ENCODE peak calls at places on chromosomes 2 and 18, in nine cellular contexts. One of them, this sample, is unnamed.
A peak's percentile ranks its signal among the peaks of the same experiment; 100 is the strongest.

GRCh38 chr2:12504443-12504842 is 212.3 kb upstream of the TRIB2 start:
- DNase-seq in tibial artery: no peak
- DNase-seq in OCI-LY7: no peak
- DNase-seq in CD4-positive, CD25-positive, alpha-beta regulatory T cell: peak; percentile 32
- DNase-seq in psoas muscle: no peak
- DNase-seq in keratinocyte: no peak
- DNase-seq in HCT116: no peak
- DNase-seq in lung: no peak
- DNase-seq in MM.1S: peak; percentile 11
- DNase-seq in this sample: no peak

GRCh38 chr2:177939211-177939610 is 133.4 kb downstream of the PDE11A start:
- DNase-seq in CD4-positive, CD25-positive, alpha-beta regulatory T cell: no peak
- DNase-seq in keratinocyte: no peak
- DNase-seq in OCI-LY7: no peak
- DNase-seq in MM.1S: no peak
- DNase-seq in lung: no peak
- DNase-seq in tibial artery: no peak
- DNase-seq in HCT116: no peak
- DNase-seq in psoas muscle: no peak
- DNase-seq in this sample: no peak

GRCh38 chr2:10876394-10876793 is 35.3 kb upstream of the KCNF1 start:
- DNase-seq in psoas muscle: no peak
- DNase-seq in keratinocyte: no peak
- DNase-seq in CD4-positive, CD25-positive, alpha-beta regulatory T cell: no peak
- DNase-seq in HCT116: no peak
- DNase-seq in tibial artery: no peak
- DNase-seq in lung: no peak
- DNase-seq in OCI-LY7: no peak
- DNase-seq in MM.1S: no peak
- DNase-seq in this sample: no peak

GRCh38 chr2:238239552-238239871 is 326 bp downstream of the HES6 start:
- DNase-seq in keratinocyte: no peak
- DNase-seq in psoas muscle: no peak
- DNase-seq in lung: no peak
- DNase-seq in MM.1S: peak; percentile 40
- DNase-seq in OCI-LY7: no peak
- DNase-seq in CD4-positive, CD25-positive, alpha-beta regulatory T cell: peak; percentile 37
- DNase-seq in HCT116: no peak
- DNase-seq in tibial artery: no peak
- DNase-seq in this sample: peak; percentile 31

GRCh38 chr2:149360106-149360505 is 29.7 kb downstream of the LYPD6 start:
- DNase-seq in CD4-positive, CD25-positive, alpha-beta regulatory T cell: no peak
- DNase-seq in OCI-LY7: no peak
- DNase-seq in keratinocyte: no peak
- DNase-seq in psoas muscle: no peak
- DNase-seq in lung: no peak
- DNase-seq in HCT116: no peak
- DNase-seq in MM.1S: no peak
- DNase-seq in tibial artery: no peak
- DNase-seq in this sample: no peak

GRCh38 chr2:237341872-237342271 is 72.1 kb downstream of the COL6A3 start:
- DNase-seq in MM.1S: no peak
- DNase-seq in lung: no peak
- DNase-seq in HCT116: no peak
- DNase-seq in psoas muscle: no peak
- DNase-seq in tibial artery: peak; percentile 30
- DNase-seq in CD4-positive, CD25-positive, alpha-beta regulatory T cell: no peak
- DNase-seq in keratinocyte: no peak
- DNase-seq in OCI-LY7: no peak
- DNase-seq in this sample: no peak

GRCh38 chr2:236180831-236181453 is 12.8 kb upstream of the GBX2 start:
- DNase-seq in MM.1S: peak; percentile 32
- DNase-seq in CD4-positive, CD25-positive, alpha-beta regulatory T cell: peak; percentile 38
- DNase-seq in OCI-LY7: peak; percentile 45
- DNase-seq in keratinocyte: no peak
- DNase-seq in tibial artery: no peak
- DNase-seq in psoas muscle: no peak
- DNase-seq in lung: no peak
- DNase-seq in HCT116: peak; percentile 42
- DNase-seq in this sample: no peak

GRCh38 chr2:202577250-202578183 is 57.3 kb upstream of the FAM117B start:
- DNase-seq in OCI-LY7: no peak
- DNase-seq in lung: no peak
- DNase-seq in psoas muscle: no peak
- DNase-seq in MM.1S: no peak
- DNase-seq in tibial artery: no peak
- DNase-seq in CD4-positive, CD25-positive, alpha-beta regulatory T cell: no peak
- DNase-seq in keratinocyte: no peak
- DNase-seq in HCT116: no peak
- DNase-seq in this sample: no peak

GRCh38 chr2:174334781-174335604 is at the start of gene SP9:
- DNase-seq in psoas muscle: peak; percentile 39
- DNase-seq in CD4-positive, CD25-positive, alpha-beta regulatory T cell: peak; percentile 58
- DNase-seq in MM.1S: peak; percentile 36
- DNase-seq in keratinocyte: no peak
- DNase-seq in lung: no peak
- DNase-seq in tibial artery: no peak
- DNase-seq in HCT116: no peak
- DNase-seq in OCI-LY7: no peak
- DNase-seq in this sample: no peak

GRCh38 chr2:132009874-132010521 is 151.8 kb downstream of the ANKRD30BL start:
- DNase-seq in tibial artery: no peak
- DNase-seq in psoas muscle: no peak
- DNase-seq in MM.1S: peak; percentile 41
- DNase-seq in CD4-positive, CD25-positive, alpha-beta regulatory T cell: no peak
- DNase-seq in keratinocyte: no peak
- DNase-seq in lung: no peak
- DNase-seq in OCI-LY7: no peak
- DNase-seq in HCT116: no peak
- DNase-seq in this sample: no peak

GRCh38 chr18:32920796-32921787 is 148.3 kb upstream of the KLHL14 start:
- DNase-seq in keratinocyte: peak; percentile 53
- DNase-seq in psoas muscle: no peak
- DNase-seq in MM.1S: no peak
- DNase-seq in tibial artery: no peak
- DNase-seq in CD4-positive, CD25-positive, alpha-beta regulatory T cell: no peak
- DNase-seq in lung: no peak
- DNase-seq in OCI-LY7: no peak
- DNase-seq in HCT116: no peak
- DNase-seq in this sample: no peak

GRCh38 chr18:12839057-12839525 is 44.9 kb downstream of the PTPN2 start:
- DNase-seq in HCT116: no peak
- DNase-seq in MM.1S: peak; percentile 61
- DNase-seq in lung: no peak
- DNase-seq in tibial artery: no peak
- DNase-seq in psoas muscle: no peak
- DNase-seq in CD4-positive, CD25-positive, alpha-beta regulatory T cell: peak; percentile 74
- DNase-seq in OCI-LY7: peak; percentile 84
- DNase-seq in keratinocyte: no peak
- DNase-seq in this sample: no peak

GRCh38 chr18:12840382-12840781 is 43.7 kb downstream of the PTPN2 start:
- DNase-seq in MM.1S: no peak
- DNase-seq in OCI-LY7: no peak
- DNase-seq in HCT116: no peak
- DNase-seq in tibial artery: no peak
- DNase-seq in lung: no peak
- DNase-seq in keratinocyte: no peak
- DNase-seq in CD4-positive, CD25-positive, alpha-beta regulatory T cell: peak; percentile 31
- DNase-seq in psoas muscle: no peak
- DNase-seq in this sample: no peak

GRCh38 chr18:12841070-12841469 is 43.0 kb downstream of the PTPN2 start:
- DNase-seq in psoas muscle: no peak
- DNase-seq in lung: no peak
- DNase-seq in CD4-positive, CD25-positive, alpha-beta regulatory T cell: no peak
- DNase-seq in MM.1S: no peak
- DNase-seq in keratinocyte: no peak
- DNase-seq in tibial artery: no peak
- DNase-seq in OCI-LY7: no peak
- DNase-seq in HCT116: no peak
- DNase-seq in this sample: no peak

GRCh38 chr18:12838178-12838634 is 45.8 kb downstream of the PTPN2 start:
- DNase-seq in tibial artery: peak; percentile 35
- DNase-seq in keratinocyte: peak; percentile 32
- DNase-seq in psoas muscle: peak; percentile 27
- DNase-seq in CD4-positive, CD25-positive, alpha-beta regulatory T cell: peak; percentile 27
- DNase-seq in lung: peak; percentile 79
- DNase-seq in MM.1S: peak; percentile 28
- DNase-seq in OCI-LY7: peak; percentile 31
- DNase-seq in HCT116: no peak
- DNase-seq in this sample: no peak

GRCh38 chr18:12839526-12840196 is 44.4 kb downstream of the PTPN2 start:
- DNase-seq in keratinocyte: no peak
- DNase-seq in psoas muscle: no peak
- DNase-seq in HCT116: no peak
- DNase-seq in lung: no peak
- DNase-seq in MM.1S: peak; percentile 83
- DNase-seq in tibial artery: no peak
- DNase-seq in CD4-positive, CD25-positive, alpha-beta regulatory T cell: peak; percentile 94
- DNase-seq in OCI-LY7: peak; percentile 42
- DNase-seq in this sample: no peak
- H3K4me3 ChIP-seq in keratinocyte: no peak overlapping the region
- H3K4me3 ChIP-seq in psoas muscle: no peak overlapping the region
- H3K4me3 ChIP-seq in HCT116: no peak overlapping the region
- H3K4me3 ChIP-seq in lung: no peak overlapping the region
- H3K4me3 ChIP-seq in MM.1S: peak overlapping the region; percentile 45
- H3K4me3 ChIP-seq in tibial artery: no peak overlapping the region
- H3K4me3 ChIP-seq in CD4-positive, CD25-positive, alpha-beta regulatory T cell: peak overlapping the region; percentile 75
- H3K4me3 ChIP-seq in OCI-LY7: peak overlapping the region; percentile 48
- H3K4me3 ChIP-seq in this sample: peak overlapping the region; percentile 15

DNA sequence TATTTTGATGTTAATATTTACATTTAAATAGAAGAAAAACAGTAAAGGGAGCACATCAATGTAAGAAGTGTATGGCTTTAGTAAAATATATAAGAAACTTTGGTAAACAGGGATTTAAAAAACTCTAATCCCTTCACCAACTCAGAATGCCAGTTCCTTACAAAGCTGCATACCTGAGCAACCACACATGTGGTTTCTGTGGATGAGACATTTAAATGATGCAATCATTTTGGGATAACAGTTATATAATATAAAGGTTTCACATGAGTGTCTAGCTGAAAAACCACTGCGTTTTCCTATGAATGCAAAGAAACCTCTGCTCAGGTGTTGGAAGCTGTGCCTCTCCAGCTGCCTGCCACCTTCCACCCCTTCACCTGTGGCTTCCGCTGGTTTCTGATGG is 209.1 kb upstream of the REV1 start:
- DNase-seq in psoas muscle: no peak
- DNase-seq in keratinocyte: no peak
- DNase-seq in tibial artery: no peak
- DNase-seq in OCI-LY7: no peak
- DNase-seq in MM.1S: no peak
- DNase-seq in lung: no peak
- DNase-seq in CD4-positive, CD25-positive, alpha-beta regulatory T cell: no peak
- DNase-seq in HCT116: no peak
- DNase-seq in this sample: no peak
- H3K4me1 ChIP-seq in psoas muscle: no peaks in the 10 kb centered on the region
- H3K4me1 ChIP-seq in keratinocyte: peaks cover 11% of the 10 kb centered on the region
- H3K4me1 ChIP-seq in tibial artery: peaks cover 14% of the 10 kb centered on the region
- H3K4me1 ChIP-seq in OCI-LY7: peaks cover 21% of the 10 kb centered on the region
- H3K4me1 ChIP-seq in MM.1S: no peaks in the 10 kb centered on the region
- H3K4me1 ChIP-seq in lung: peaks cover 2% of the 10 kb centered on the region
- H3K4me1 ChIP-seq in CD4-positive, CD25-positive, alpha-beta regulatory T cell: no peaks in the 10 kb centered on the region
- H3K4me1 ChIP-seq in HCT116: no peaks in the 10 kb centered on the region
- H3K4me1 ChIP-seq in this sample: no peaks in the 10 kb centered on the region

DNA sequence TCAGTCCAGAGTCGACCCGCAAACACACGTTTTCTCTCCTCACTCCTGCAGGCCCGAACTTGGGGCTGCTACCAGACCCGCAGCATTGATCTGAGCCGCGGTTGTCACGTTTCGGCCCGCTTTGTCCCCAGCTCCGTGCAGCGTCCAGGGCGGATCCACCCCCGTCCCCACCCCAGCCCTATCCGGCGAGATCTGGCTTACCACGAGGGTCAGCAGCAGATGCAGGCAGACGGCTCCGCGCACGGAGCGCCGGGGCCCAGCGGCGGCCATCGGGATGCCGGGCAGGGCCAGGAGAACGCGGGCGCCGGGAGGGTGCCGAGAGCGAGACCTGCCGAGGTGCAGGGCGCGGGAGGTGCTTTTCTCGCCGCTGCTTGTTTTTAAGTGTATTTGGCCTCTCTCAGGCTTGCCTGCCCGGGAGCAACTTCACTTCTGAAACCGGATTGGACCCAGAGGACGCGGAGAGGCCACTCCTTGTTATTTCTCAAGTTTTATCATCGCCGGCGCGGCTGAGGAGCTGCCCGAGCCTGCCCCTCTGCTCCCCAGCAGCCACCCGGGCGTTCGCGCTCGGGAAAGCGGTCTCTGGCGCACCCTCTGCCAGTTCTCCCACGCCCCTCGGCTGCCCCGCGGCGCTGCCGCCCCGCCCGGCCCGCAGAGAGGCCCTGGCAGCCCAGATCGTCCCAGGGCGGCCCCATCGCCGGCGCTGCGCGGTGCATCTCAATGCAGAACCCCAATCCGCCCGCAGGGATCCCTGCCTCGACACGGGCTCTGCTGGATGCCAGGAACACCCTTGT is at the start of gene DSC3:
- DNase-seq in keratinocyte: no peak
- DNase-seq in MM.1S: no peak
- DNase-seq in lung: no peak
- DNase-seq in OCI-LY7: no peak
- DNase-seq in tibial artery: no peak
- DNase-seq in psoas muscle: peak; percentile 13
- DNase-seq in HCT116: no peak
- DNase-seq in CD4-positive, CD25-positive, alpha-beta regulatory T cell: no peak
- DNase-seq in this sample: no peak
- H3K4me3 ChIP-seq in keratinocyte: peak within 1 kb of the TSS; percentile 98
- H3K4me3 ChIP-seq in MM.1S: no peak within 1 kb of the TSS
- H3K4me3 ChIP-seq in lung: no peak within 1 kb of the TSS
- H3K4me3 ChIP-seq in OCI-LY7: no peak within 1 kb of the TSS
- H3K4me3 ChIP-seq in tibial artery: peak within 1 kb of the TSS; percentile 39
- H3K4me3 ChIP-seq in psoas muscle: peak within 1 kb of the TSS; percentile 35
- H3K4me3 ChIP-seq in HCT116: peak within 1 kb of the TSS; percentile 48
- H3K4me3 ChIP-seq in CD4-positive, CD25-positive, alpha-beta regulatory T cell: no peak within 1 kb of the TSS
- H3K4me3 ChIP-seq in this sample: no peak within 1 kb of the TSS

GRCh38 chr2:55420244-55420713 is 623 bp upstream of the CCDC88A start:
- DNase-seq in psoas muscle: no peak
- DNase-seq in OCI-LY7: no peak
- DNase-seq in HCT116: no peak
- DNase-seq in CD4-positive, CD25-positive, alpha-beta regulatory T cell: no peak
- DNase-seq in MM.1S: no peak
- DNase-seq in tibial artery: no peak
- DNase-seq in keratinocyte: no peak
- DNase-seq in lung: no peak
- DNase-seq in this sample: no peak
- H3K4me1 ChIP-seq in psoas muscle: peaks cover 13% of the 10 kb centered on the region
- H3K4me1 ChIP-seq in OCI-LY7: peaks cover 46% of the 10 kb centered on the region
- H3K4me1 ChIP-seq in HCT116: peaks cover 4% of the 10 kb centered on the region
- H3K4me1 ChIP-seq in CD4-positive, CD25-positive, alpha-beta regulatory T cell: peaks cover 19% of the 10 kb centered on the region
- H3K4me1 ChIP-seq in MM.1S: peaks cover 19% of the 10 kb centered on the region
- H3K4me1 ChIP-seq in tibial artery: peaks cover 11% of the 10 kb centered on the region
- H3K4me1 ChIP-seq in keratinocyte: peaks cover 4% of the 10 kb centered on the region
- H3K4me1 ChIP-seq in lung: no peaks in the 10 kb centered on the region
- H3K4me1 ChIP-seq in this sample: peaks cover 17% of the 10 kb centered on the region

GRCh38 chr2:232870766-232871371 is 805 bp downstream of the SNORC start:
- DNase-seq in keratinocyte: no peak
- DNase-seq in OCI-LY7: no peak
- DNase-seq in tibial artery: peak; percentile 3
- DNase-seq in psoas muscle: no peak
- DNase-seq in lung: no peak
- DNase-seq in MM.1S: no peak
- DNase-seq in CD4-positive, CD25-positive, alpha-beta regulatory T cell: no peak
- DNase-seq in HCT116: no peak
- DNase-seq in this sample: no peak
- H3K4me3 ChIP-seq in keratinocyte: no peak overlapping the region
- H3K4me3 ChIP-seq in OCI-LY7: no peak overlapping the region
- H3K4me3 ChIP-seq in tibial artery: no peak overlapping the region
- H3K4me3 ChIP-seq in psoas muscle: no peak overlapping the region
- H3K4me3 ChIP-seq in lung: no peak overlapping the region
- H3K4me3 ChIP-seq in MM.1S: no peak overlapping the region
- H3K4me3 ChIP-seq in CD4-positive, CD25-positive, alpha-beta regulatory T cell: no peak overlapping the region
- H3K4me3 ChIP-seq in HCT116: no peak overlapping the region
- H3K4me3 ChIP-seq in this sample: no peak overlapping the region